ENCODE peak calls at places on chromosomes 6 and 20, in ten cellular contexts. One of them, this sample, is unnamed.

GRCh38 chr6:167920165-167920564 is 77.3 kb upstream of the KIF25 start:
- DNase-seq in CD14-positive monocyte: no peak
- DNase-seq in cardiac muscle cell: no peak
- DNase-seq in astrocyte of the cerebellum: no peak
- DNase-seq in upper lobe of left lung: peak
- DNase-seq in kidney: no peak
- DNase-seq in progenitor cell of endocrine pancreas: no peak
- DNase-seq in choroid plexus epithelial cell: no peak
- DNase-seq in brain microvascular endothelial cell: no peak
- DNase-seq in CD8-positive, alpha-beta T cell: no peak
- DNase-seq in this sample: no peak

GRCh38 chr6:123967900-123968299 is 164.2 kb downstream of the NKAIN2 start:
- DNase-seq in CD14-positive monocyte: peak
- DNase-seq in astrocyte of the cerebellum: no peak
- DNase-seq in brain microvascular endothelial cell: no peak
- DNase-seq in cardiac muscle cell: no peak
- DNase-seq in kidney: no peak
- DNase-seq in choroid plexus epithelial cell: no peak
- DNase-seq in upper lobe of left lung: no peak
- DNase-seq in CD8-positive, alpha-beta T cell: no peak
- DNase-seq in progenitor cell of endocrine pancreas: no peak
- DNase-seq in this sample: no peak

GRCh38 chr6:151389640-151390275 is 1.6 kb downstream of the ZBTB2 start:
- DNase-seq in kidney: peak
- DNase-seq in progenitor cell of endocrine pancreas: no peak
- DNase-seq in CD14-positive monocyte: peak
- DNase-seq in astrocyte of the cerebellum: no peak
- DNase-seq in upper lobe of left lung: no peak
- DNase-seq in cardiac muscle cell: peak
- DNase-seq in choroid plexus epithelial cell: peak
- DNase-seq in CD8-positive, alpha-beta T cell: no peak
- DNase-seq in brain microvascular endothelial cell: peak
- DNase-seq in this sample: no peak

GRCh38 chr20:37567671-37568588 is 40.3 kb upstream of the BLCAP start:
- DNase-seq in upper lobe of left lung: no peak
- DNase-seq in progenitor cell of endocrine pancreas: no peak
- DNase-seq in kidney: no peak
- DNase-seq in brain microvascular endothelial cell: no peak
- DNase-seq in cardiac muscle cell: peak
- DNase-seq in astrocyte of the cerebellum: no peak
- DNase-seq in CD14-positive monocyte: no peak
- DNase-seq in CD8-positive, alpha-beta T cell: no peak
- DNase-seq in choroid plexus epithelial cell: peak
- DNase-seq in this sample: peak

GRCh38 chr6:53906842-53907241 is 112.0 kb downstream of the LRRC1 start:
- DNase-seq in CD8-positive, alpha-beta T cell: no peak
- DNase-seq in CD14-positive monocyte: no peak
- DNase-seq in brain microvascular endothelial cell: no peak
- DNase-seq in kidney: no peak
- DNase-seq in cardiac muscle cell: peak
- DNase-seq in astrocyte of the cerebellum: no peak
- DNase-seq in upper lobe of left lung: no peak
- DNase-seq in choroid plexus epithelial cell: peak
- DNase-seq in progenitor cell of endocrine pancreas: no peak
- DNase-seq in this sample: no peak

GRCh38 chr6:43883698-43884659 is 114.0 kb downstream of the VEGFA start:
- DNase-seq in cardiac muscle cell: peak
- DNase-seq in upper lobe of left lung: no peak
- DNase-seq in kidney: no peak
- DNase-seq in CD8-positive, alpha-beta T cell: no peak
- DNase-seq in choroid plexus epithelial cell: no peak
- DNase-seq in CD14-positive monocyte: peak
- DNase-seq in brain microvascular endothelial cell: no peak
- DNase-seq in progenitor cell of endocrine pancreas: no peak
- DNase-seq in astrocyte of the cerebellum: no peak
- DNase-seq in this sample: no peak

GRCh38 chr6:149138093-149138492 is 179.4 kb upstream of the TAB2 start:
- DNase-seq in cardiac muscle cell: no peak
- DNase-seq in progenitor cell of endocrine pancreas: no peak
- DNase-seq in upper lobe of left lung: peak
- DNase-seq in kidney: no peak
- DNase-seq in choroid plexus epithelial cell: no peak
- DNase-seq in brain microvascular endothelial cell: no peak
- DNase-seq in CD8-positive, alpha-beta T cell: no peak
- DNase-seq in astrocyte of the cerebellum: no peak
- DNase-seq in CD14-positive monocyte: no peak
- DNase-seq in this sample: no peak

GRCh38 chr20:25288291-25289181 is 40.7 kb downstream of the PYGB start:
- DNase-seq in astrocyte of the cerebellum: no peak
- DNase-seq in upper lobe of left lung: peak
- DNase-seq in kidney: peak
- DNase-seq in progenitor cell of endocrine pancreas: no peak
- DNase-seq in CD14-positive monocyte: peak
- DNase-seq in brain microvascular endothelial cell: no peak
- DNase-seq in CD8-positive, alpha-beta T cell: no peak
- DNase-seq in choroid plexus epithelial cell: no peak
- DNase-seq in cardiac muscle cell: no peak
- DNase-seq in this sample: no peak

GRCh38 chr20:60649541-60649940 is 602.5 kb upstream of the CDH4 start:
- DNase-seq in CD8-positive, alpha-beta T cell: no peak
- DNase-seq in upper lobe of left lung: no peak
- DNase-seq in astrocyte of the cerebellum: no peak
- DNase-seq in CD14-positive monocyte: no peak
- DNase-seq in progenitor cell of endocrine pancreas: no peak
- DNase-seq in cardiac muscle cell: no peak
- DNase-seq in kidney: no peak
- DNase-seq in brain microvascular endothelial cell: no peak
- DNase-seq in choroid plexus epithelial cell: no peak
- DNase-seq in this sample: no peak

GRCh38 chr20:60650087-60650486 is 602.0 kb upstream of the CDH4 start:
- DNase-seq in astrocyte of the cerebellum: no peak
- DNase-seq in kidney: no peak
- DNase-seq in progenitor cell of endocrine pancreas: no peak
- DNase-seq in cardiac muscle cell: no peak
- DNase-seq in brain microvascular endothelial cell: no peak
- DNase-seq in choroid plexus epithelial cell: no peak
- DNase-seq in CD8-positive, alpha-beta T cell: no peak
- DNase-seq in upper lobe of left lung: no peak
- DNase-seq in CD14-positive monocyte: no peak
- DNase-seq in this sample: no peak

GRCh38 chr20:60648556-60648955 is 603.5 kb upstream of the CDH4 start:
- DNase-seq in cardiac muscle cell: no peak
- DNase-seq in astrocyte of the cerebellum: no peak
- DNase-seq in upper lobe of left lung: no peak
- DNase-seq in choroid plexus epithelial cell: no peak
- DNase-seq in kidney: no peak
- DNase-seq in brain microvascular endothelial cell: no peak
- DNase-seq in CD14-positive monocyte: no peak
- DNase-seq in CD8-positive, alpha-beta T cell: no peak
- DNase-seq in progenitor cell of endocrine pancreas: no peak
- DNase-seq in this sample: no peak

GRCh38 chr20:60652615-60653014 is 599.4 kb upstream of the CDH4 start:
- DNase-seq in cardiac muscle cell: no peak
- DNase-seq in CD8-positive, alpha-beta T cell: no peak
- DNase-seq in astrocyte of the cerebellum: no peak
- DNase-seq in choroid plexus epithelial cell: no peak
- DNase-seq in upper lobe of left lung: no peak
- DNase-seq in brain microvascular endothelial cell: no peak
- DNase-seq in CD14-positive monocyte: no peak
- DNase-seq in progenitor cell of endocrine pancreas: no peak
- DNase-seq in kidney: no peak
- DNase-seq in this sample: no peak

DNA sequence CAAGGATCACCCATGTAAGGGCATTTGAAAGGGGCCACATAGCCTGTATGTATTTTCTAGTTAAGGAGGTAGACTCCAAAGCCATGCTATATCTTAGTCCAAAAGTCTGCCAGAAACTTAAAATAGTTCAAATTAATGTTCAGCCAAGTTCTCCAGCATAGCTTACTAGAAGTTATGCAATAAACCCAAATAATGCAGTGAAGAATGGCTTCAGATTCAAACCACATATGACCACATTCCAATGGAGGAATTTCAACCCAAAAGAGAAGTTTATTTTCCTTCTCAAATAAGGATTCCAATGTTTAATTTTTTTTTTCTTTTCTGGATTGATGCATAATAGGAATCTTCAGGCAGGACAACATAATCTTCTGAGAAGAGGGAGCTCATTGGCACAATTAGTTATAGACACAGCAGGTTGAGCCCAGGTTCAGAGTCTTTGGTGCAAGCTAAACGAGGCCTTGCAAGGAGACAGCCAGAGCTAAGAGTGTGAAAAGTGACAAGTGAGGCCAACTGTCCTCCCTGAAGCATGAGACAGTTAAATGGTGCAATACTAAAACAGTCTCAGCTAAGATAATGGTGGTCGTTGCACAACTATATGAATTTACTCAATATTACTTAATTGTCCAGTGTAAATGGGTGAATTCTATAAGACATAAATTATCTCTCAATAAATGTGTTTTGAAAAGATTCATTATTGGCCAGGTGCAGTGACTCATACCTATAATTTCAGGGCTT is 598.8 kb upstream of the CDH4 start:
- DNase-seq in CD14-positive monocyte: no peak
- DNase-seq in kidney: no peak
- DNase-seq in astrocyte of the cerebellum: no peak
- DNase-seq in brain microvascular endothelial cell: no peak
- DNase-seq in cardiac muscle cell: no peak
- DNase-seq in upper lobe of left lung: no peak
- DNase-seq in choroid plexus epithelial cell: no peak
- DNase-seq in CD8-positive, alpha-beta T cell: no peak
- DNase-seq in progenitor cell of endocrine pancreas: no peak
- DNase-seq in this sample: no peak
- TF ChIP-seq CTCF in CD14-positive monocyte: no peak
- TF ChIP-seq CTCF in kidney: no peak
- TF ChIP-seq CTCF in astrocyte of the cerebellum: no peak
- TF ChIP-seq CTCF in brain microvascular endothelial cell: no peak
- TF ChIP-seq CTCF in cardiac muscle cell: no peak
- TF ChIP-seq CTCF in upper lobe of left lung: no peak
- TF ChIP-seq CTCF in choroid plexus epithelial cell: no peak
- TF ChIP-seq CTCF in CD8-positive, alpha-beta T cell: no peak
- TF ChIP-seq CTCF in progenitor cell of endocrine pancreas: no peak
- TF ChIP-seq CTCF in this sample: no peak

DNA sequence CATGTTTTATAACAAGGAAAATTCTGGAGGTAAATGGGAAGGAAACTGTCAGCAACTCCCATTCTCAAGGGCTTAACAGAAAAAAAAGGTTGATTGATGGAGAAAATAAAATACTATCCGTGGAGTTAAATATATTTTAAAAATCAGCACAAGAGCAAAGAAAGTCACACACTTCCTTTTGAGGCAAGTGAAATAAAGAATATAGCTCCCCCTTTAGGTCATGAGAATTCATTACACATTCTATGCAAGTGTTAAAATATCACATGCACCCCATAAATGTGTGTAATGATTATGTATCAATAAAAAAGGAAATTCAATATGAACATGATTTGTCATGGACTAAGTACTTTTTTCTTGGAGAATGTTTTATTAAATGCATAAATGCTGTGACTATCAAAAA is 349.2 kb downstream of the TPBG start:
- DNase-seq in CD8-positive, alpha-beta T cell: no peak
- DNase-seq in CD14-positive monocyte: no peak
- DNase-seq in brain microvascular endothelial cell: no peak
- DNase-seq in astrocyte of the cerebellum: no peak
- DNase-seq in kidney: no peak
- DNase-seq in cardiac muscle cell: peak
- DNase-seq in progenitor cell of endocrine pancreas: no peak
- DNase-seq in choroid plexus epithelial cell: peak
- DNase-seq in upper lobe of left lung: no peak
- DNase-seq in this sample: no peak
- TF ChIP-seq CTCF in CD8-positive, alpha-beta T cell: no peak
- TF ChIP-seq CTCF in CD14-positive monocyte: peak
- TF ChIP-seq CTCF in brain microvascular endothelial cell: peak
- TF ChIP-seq CTCF in astrocyte of the cerebellum: no peak
- TF ChIP-seq CTCF in kidney: peak
- TF ChIP-seq CTCF in cardiac muscle cell: peak
- TF ChIP-seq CTCF in progenitor cell of endocrine pancreas: peak
- TF ChIP-seq CTCF in choroid plexus epithelial cell: no peak
- TF ChIP-seq CTCF in upper lobe of left lung: no peak
- TF ChIP-seq CTCF in this sample: peak

GRCh38 chr6:5781966-5782556 is 224.7 kb downstream of the NRN1 start:
- DNase-seq in choroid plexus epithelial cell: no peak
- DNase-seq in progenitor cell of endocrine pancreas: no peak
- DNase-seq in CD8-positive, alpha-beta T cell: no peak
- DNase-seq in upper lobe of left lung: no peak
- DNase-seq in astrocyte of the cerebellum: no peak
- DNase-seq in cardiac muscle cell: no peak
- DNase-seq in kidney: no peak
- DNase-seq in CD14-positive monocyte: no peak
- DNase-seq in brain microvascular endothelial cell: no peak
- DNase-seq in this sample: no peak

GRCh38 chr6:5782783-5783567 is 223.8 kb downstream of the NRN1 start:
- DNase-seq in astrocyte of the cerebellum: no peak
- DNase-seq in upper lobe of left lung: no peak
- DNase-seq in kidney: no peak
- DNase-seq in CD8-positive, alpha-beta T cell: no peak
- DNase-seq in cardiac muscle cell: no peak
- DNase-seq in CD14-positive monocyte: no peak
- DNase-seq in progenitor cell of endocrine pancreas: no peak
- DNase-seq in brain microvascular endothelial cell: no peak
- DNase-seq in choroid plexus epithelial cell: peak
- DNase-seq in this sample: no peak

GRCh38 chr6:5786321-5787053 is 220.2 kb downstream of the NRN1 start:
- DNase-seq in cardiac muscle cell: peak
- DNase-seq in astrocyte of the cerebellum: no peak
- DNase-seq in upper lobe of left lung: no peak
- DNase-seq in brain microvascular endothelial cell: no peak
- DNase-seq in kidney: no peak
- DNase-seq in CD14-positive monocyte: no peak
- DNase-seq in choroid plexus epithelial cell: peak
- DNase-seq in progenitor cell of endocrine pancreas: no peak
- DNase-seq in CD8-positive, alpha-beta T cell: no peak
- DNase-seq in this sample: no peak

GRCh38 chr6:5785235-5785634 is 221.5 kb downstream of the NRN1 start:
- DNase-seq in brain microvascular endothelial cell: no peak
- DNase-seq in CD14-positive monocyte: no peak
- DNase-seq in CD8-positive, alpha-beta T cell: no peak
- DNase-seq in kidney: no peak
- DNase-seq in cardiac muscle cell: no peak
- DNase-seq in progenitor cell of endocrine pancreas: no peak
- DNase-seq in astrocyte of the cerebellum: no peak
- DNase-seq in choroid plexus epithelial cell: no peak
- DNase-seq in upper lobe of left lung: no peak
- DNase-seq in this sample: no peak

DNA sequence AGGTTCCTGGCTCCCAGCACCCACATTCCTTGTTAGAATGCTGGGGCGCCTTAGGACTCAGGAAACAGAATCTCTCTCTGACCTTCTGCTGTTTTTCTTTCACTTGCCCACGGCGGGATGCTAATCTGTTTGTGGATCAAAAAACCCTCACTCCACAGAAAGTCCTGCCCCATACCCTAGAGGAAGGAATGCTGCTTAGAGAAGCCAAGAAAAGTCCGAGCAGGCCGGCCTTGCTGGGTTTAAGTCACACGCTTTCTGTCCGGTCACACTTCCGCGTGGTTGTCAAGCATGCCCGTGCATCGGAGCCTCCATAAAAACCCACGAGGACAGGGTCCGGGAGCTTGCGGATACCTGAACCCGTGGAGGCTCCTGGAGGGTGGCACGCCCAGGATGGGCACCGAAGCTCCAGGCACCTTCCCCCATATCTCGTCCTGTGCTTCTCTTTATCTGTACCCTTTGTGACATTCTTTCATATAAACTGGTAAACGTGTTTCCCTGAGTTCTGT is 223.1 kb downstream of the NRN1 start:
- DNase-seq in progenitor cell of endocrine pancreas: no peak
- DNase-seq in cardiac muscle cell: no peak
- DNase-seq in CD8-positive, alpha-beta T cell: no peak
- DNase-seq in upper lobe of left lung: no peak
- DNase-seq in brain microvascular endothelial cell: no peak
- DNase-seq in kidney: no peak
- DNase-seq in choroid plexus epithelial cell: no peak
- DNase-seq in CD14-positive monocyte: no peak
- DNase-seq in astrocyte of the cerebellum: no peak
- DNase-seq in this sample: no peak
- TF ChIP-seq CTCF in progenitor cell of endocrine pancreas: no peak
- TF ChIP-seq CTCF in cardiac muscle cell: no peak
- TF ChIP-seq CTCF in CD8-positive, alpha-beta T cell: no peak
- TF ChIP-seq CTCF in upper lobe of left lung: no peak
- TF ChIP-seq CTCF in brain microvascular endothelial cell: no peak
- TF ChIP-seq CTCF in kidney: no peak
- TF ChIP-seq CTCF in choroid plexus epithelial cell: no peak
- TF ChIP-seq CTCF in CD14-positive monocyte: no peak
- TF ChIP-seq CTCF in astrocyte of the cerebellum: no peak
- TF ChIP-seq CTCF in this sample: no peak

GRCh38 chr6:30489081-30490030 is at the start of gene HLA-E:
- DNase-seq in brain microvascular endothelial cell: peak
- DNase-seq in cardiac muscle cell: peak
- DNase-seq in progenitor cell of endocrine pancreas: peak
- DNase-seq in astrocyte of the cerebellum: peak
- DNase-seq in choroid plexus epithelial cell: peak
- DNase-seq in CD8-positive, alpha-beta T cell: peak
- DNase-seq in CD14-positive monocyte: peak
- DNase-seq in upper lobe of left lung: peak
- DNase-seq in kidney: peak
- DNase-seq in this sample: peak
- TF ChIP-seq CTCF in brain microvascular endothelial cell: no peak
- TF ChIP-seq CTCF in cardiac muscle cell: no peak
- TF ChIP-seq CTCF in progenitor cell of endocrine pancreas: no peak
- TF ChIP-seq CTCF in astrocyte of the cerebellum: no peak
- TF ChIP-seq CTCF in choroid plexus epithelial cell: no peak
- TF ChIP-seq CTCF in CD8-positive, alpha-beta T cell: no peak
- TF ChIP-seq CTCF in CD14-positive monocyte: no peak
- TF ChIP-seq CTCF in upper lobe of left lung: no peak
- TF ChIP-seq CTCF in kidney: no peak
- TF ChIP-seq CTCF in this sample: no peak

This sample was measured in type B pancreatic cell.